ENCODE peak calls at places on chromosome 11, in five cellular contexts. G is Kasumi-1, C is NCI-H146, L is astrocyte of the hippocampus, H is mammary epithelial cell. E is an unnamed sample.

GRCh38 chr11:2525941-2526807 is 81.4 kb downstream of the KCNQ1 start:
- DNase-seq in C (no peak), G (no peak), H (no peak), L (no peak), E (no peak)

GRCh38 chr11:69333906-69334305 is 40.0 kb downstream of the MYEOV start:
- DNase-seq in C (no peak), H (no peak), G (no peak), L (no peak), E (no peak)

GRCh38 chr11:36056160-36056751 is 112.4 kb downstream of the LDLRAD3 start:
- DNase-seq in H (peak), L (peak), C (peak), G (peak), E (peak)

GRCh38 chr11:92596596-92597317 is 372.1 kb downstream of the FAT3 start:
- DNase-seq in C (no peak), G (no peak), L (peak), H (peak), E (no peak)

GRCh38 chr11:64163951-64164350 is 2.0 kb downstream of the MACROD1 start:
- DNase-seq in H (no peak), C (no peak), G (no peak), L (no peak), E (no peak)

GRCh38 chr11:133926466-133927246 is 30.1 kb downstream of the IGSF9B start:
- DNase-seq in L (peak), H (no peak), C (no peak), G (no peak), E (no peak)

GRCh38 chr11:22828373-22828772 is 1.2 kb downstream of the SVIP start:
- DNase-seq in L (no peak), C (peak), G (no peak), H (no peak), E (no peak)

GRCh38 chr11:72683782-72684200 is 9.6 kb upstream of the PDE2A start:
- DNase-seq in L (peak), G (peak), C (peak), H (no peak), E (peak)

GRCh38 chr11:113114452-113115027 is 153.3 kb downstream of the NCAM1 start:
- DNase-seq in L (peak), H (peak), G (no peak), C (peak), E (peak)

GRCh38 chr11:118434553-118435232 is 1.6 kb upstream of the KMT2A start:
- DNase-seq in G (peak), H (peak), C (peak), L (peak), E (peak)

GRCh38 chr11:103659743-103660142 is 376.7 kb upstream of the DDI1 start:
- DNase-seq in G (no peak), H (no peak), L (no peak), C (no peak), E (no peak)

E was measured in PC-3.